ENCODE peak calls at places on chromosomes 16 and 17, in six cellular contexts. F is GM23248, B is upper lobe of right lung, M is epithelial cell of prostate, J is left lung, T is RWPE1. U is an unnamed sample.

GRCh38 chr16:31477220-31478216 is 5.4 kb upstream of the SLC5A2 start:
- DNase-seq in F (no peak), B (peak), M (no peak), J (peak), T (no peak), U (peak)

GRCh38 chr17:63309021-63309420 is 137.1 kb downstream of the CYB561 start:
- DNase-seq in F (peak), B (no peak), M (no peak), J (no peak), T (no peak), U (no peak)

GRCh38 chr17:13561606-13562270 is 40.0 kb downstream of the HS3ST3A1 start:
- DNase-seq in F (no peak), B (no peak), M (no peak), J (no peak), T (no peak), U (no peak)

GRCh38 chr16:1812732-1813163 is 13.9 kb downstream of the HAGH start:
- DNase-seq in F (peak), B (peak), M (peak), J (peak), T (peak), U (peak)

GRCh38 chr17:78458091-78458490 is 79.6 kb downstream of the PGS1 start:
- DNase-seq in F (peak), B (no peak), M (no peak), J (no peak), T (no peak), U (no peak)

GRCh38 chr17:10631048-10631700 is 25.9 kb downstream of the MYH3 start:
- DNase-seq in F (peak), B (no peak), M (no peak), J (no peak), T (peak), U (no peak)

GRCh38 chr16:69166221-69166833 is 20.6 kb upstream of the SNTB2 start:
- DNase-seq in F (peak), B (no peak), M (no peak), J (no peak), T (no peak), U (no peak)

GRCh38 chr17:75736173-75736835 is 15.0 kb downstream of the ITGB4 start:
- DNase-seq in F (no peak), B (no peak), M (no peak), J (no peak), T (no peak), U (no peak)

GRCh38 chr17:45132569-45133463 is 501 bp upstream of the PLCD3 start:
- DNase-seq in F (peak), B (peak), M (no peak), J (peak), T (peak), U (peak)

GRCh38 chr17:79444226-79444625 is 166.6 kb downstream of the RBFOX3 start:
- DNase-seq in F (no peak), B (no peak), M (no peak), J (no peak), T (no peak), U (no peak)

GRCh38 chr17:27381007-27381501 is 75.2 kb upstream of the KSR1 start:
- DNase-seq in F (peak), B (peak), M (no peak), J (peak), T (peak), U (peak)

GRCh38 chr17:76414334-76415295 is 30.2 kb downstream of the SPHK1 start:
- DNase-seq in F (peak), B (peak), M (no peak), J (no peak), T (no peak), U (peak)

GRCh38 chr16:84766978-84767773 is 52.6 kb upstream of the CRISPLD2 start:
- DNase-seq in F (no peak), B (no peak), M (no peak), J (no peak), T (no peak), U (no peak)
- H3K27ac ChIP-seq in F (no peak), B (no peak), M (no peak), J (peak), T (no peak), U (no peak)

GRCh38 chr17:81431545-81432482 is 36.6 kb downstream of the BAHCC1 start:
- DNase-seq in F (no peak), B (no peak), M (no peak), J (no peak), T (no peak), U (no peak)
- H3K27ac ChIP-seq in F (no peak), B (no peak), M (no peak), J (no peak), T (peak), U (no peak)

GRCh38 chr16:23505942-23506605 is 4.2 kb downstream of the GGA2 start:
- DNase-seq in F (peak), B (no peak), M (no peak), J (no peak), T (no peak), U (peak)

GRCh38 chr16:23504076-23504452 is 6.2 kb downstream of the GGA2 start:
- DNase-seq in F (peak), B (no peak), M (peak), J (peak), T (peak), U (peak)

GRCh38 chr16:23506606-23506994 is 3.7 kb downstream of the GGA2 start:
- DNase-seq in F (no peak), B (no peak), M (no peak), J (no peak), T (no peak), U (no peak)

GRCh38 chr16:23504453-23505179 is 5.7 kb downstream of the GGA2 start:
- DNase-seq in F (peak), B (peak), M (peak), J (peak), T (peak), U (peak)

DNA sequence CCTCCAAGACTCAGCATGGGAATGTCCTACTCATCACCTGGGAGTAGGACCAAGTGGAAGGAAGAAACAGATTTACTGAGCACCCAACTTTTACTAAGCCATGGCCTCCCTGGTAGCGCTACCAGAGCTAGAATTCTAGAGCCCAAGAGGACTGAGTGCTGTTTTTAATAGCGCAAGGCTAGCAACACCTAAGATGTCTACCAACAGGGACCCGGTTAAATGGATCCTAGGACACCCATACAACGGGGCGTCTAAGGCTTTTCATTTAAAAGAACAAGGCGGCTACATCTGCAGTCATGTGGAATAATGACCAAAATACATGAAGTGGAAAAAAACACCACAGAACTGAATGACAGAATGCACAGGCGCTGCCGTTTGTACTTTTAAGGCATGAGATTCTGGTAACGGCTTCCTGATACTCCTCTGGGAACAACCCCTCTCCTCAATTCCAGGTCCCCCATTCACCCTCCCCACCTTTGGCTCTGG is 5.1 kb downstream of the GGA2 start:
- DNase-seq in F (no peak), B (no peak), M (no peak), J (no peak), T (no peak), U (peak)
- H3K27ac ChIP-seq in F (peak), B (peak), M (peak), J (peak), T (peak), U (peak)

GRCh38 chr16:50684823-50685455 is 3.8 kb upstream of the SNX20 start:
- DNase-seq in F (no peak), B (no peak), M (no peak), J (no peak), T (no peak), U (no peak)
- H3K27ac ChIP-seq in F (no peak), B (peak), M (no peak), J (peak), T (no peak), U (no peak)

GRCh38 chr17:57277923-57278604 is 21.7 kb downstream of the MSI2 start:
- DNase-seq in F (no peak), B (no peak), M (no peak), J (no peak), T (no peak), U (no peak)

GRCh38 chr17:57276621-57277020 is 20.3 kb downstream of the MSI2 start:
- DNase-seq in F (no peak), B (no peak), M (no peak), J (no peak), T (no peak), U (no peak)

GRCh38 chr17:57281887-57282653 is 25.7 kb downstream of the MSI2 start:
- DNase-seq in F (no peak), B (no peak), M (no peak), J (no peak), T (no peak), U (no peak)

GRCh38 chr17:57279432-57279831 is 23.1 kb downstream of the MSI2 start:
- DNase-seq in F (no peak), B (no peak), M (no peak), J (no peak), T (no peak), U (no peak)

GRCh38 chr17:57278740-57279387 is 22.5 kb downstream of the MSI2 start:
- DNase-seq in F (no peak), B (no peak), M (no peak), J (no peak), T (no peak), U (no peak)
- H3K27ac ChIP-seq in F (no peak), B (no peak), M (no peak), J (no peak), T (no peak), U (no peak)

GRCh38 chr17:38738686-38739085 is 8.5 kb downstream of the CISD3 start:
- DNase-seq in F (no peak), B (no peak), M (no peak), J (no peak), T (no peak), U (no peak)
- H3K27ac ChIP-seq in F (no peak), B (no peak), M (no peak), J (no peak), T (peak), U (no peak)

DNA sequence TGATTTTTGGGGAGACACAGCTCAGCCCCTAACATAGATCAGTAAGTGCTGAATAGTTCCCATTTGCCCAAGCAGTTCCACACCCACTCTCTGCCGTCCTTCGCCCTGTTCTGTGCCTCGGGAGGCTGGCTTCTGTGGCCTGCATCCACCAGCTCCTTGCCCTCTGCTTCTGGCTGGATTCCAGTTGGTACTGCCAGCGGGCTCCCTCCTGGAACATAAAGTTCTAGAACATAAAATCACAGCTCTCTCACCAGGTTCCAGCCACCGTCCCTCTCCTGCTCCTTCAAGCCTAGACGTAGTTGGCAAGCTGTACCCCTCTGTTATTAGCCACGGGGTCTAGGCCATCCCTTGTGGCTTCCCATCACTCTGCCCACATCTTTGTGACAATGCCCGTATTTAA is 3.9 kb upstream of the MRPS23 start:
- DNase-seq in F (no peak), B (peak), M (no peak), J (no peak), T (no peak), U (peak)
- H3K27ac ChIP-seq in F (no peak), B (no peak), M (no peak), J (no peak), T (peak), U (peak)

GRCh38 chr16:27579086-27579980 is 29.4 kb downstream of the KATNIP start:
- DNase-seq in F (peak), B (no peak), M (peak), J (no peak), T (peak), U (no peak)
- H3K27ac ChIP-seq in F (peak), B (no peak), M (peak), J (no peak), T (peak), U (peak)

DNA sequence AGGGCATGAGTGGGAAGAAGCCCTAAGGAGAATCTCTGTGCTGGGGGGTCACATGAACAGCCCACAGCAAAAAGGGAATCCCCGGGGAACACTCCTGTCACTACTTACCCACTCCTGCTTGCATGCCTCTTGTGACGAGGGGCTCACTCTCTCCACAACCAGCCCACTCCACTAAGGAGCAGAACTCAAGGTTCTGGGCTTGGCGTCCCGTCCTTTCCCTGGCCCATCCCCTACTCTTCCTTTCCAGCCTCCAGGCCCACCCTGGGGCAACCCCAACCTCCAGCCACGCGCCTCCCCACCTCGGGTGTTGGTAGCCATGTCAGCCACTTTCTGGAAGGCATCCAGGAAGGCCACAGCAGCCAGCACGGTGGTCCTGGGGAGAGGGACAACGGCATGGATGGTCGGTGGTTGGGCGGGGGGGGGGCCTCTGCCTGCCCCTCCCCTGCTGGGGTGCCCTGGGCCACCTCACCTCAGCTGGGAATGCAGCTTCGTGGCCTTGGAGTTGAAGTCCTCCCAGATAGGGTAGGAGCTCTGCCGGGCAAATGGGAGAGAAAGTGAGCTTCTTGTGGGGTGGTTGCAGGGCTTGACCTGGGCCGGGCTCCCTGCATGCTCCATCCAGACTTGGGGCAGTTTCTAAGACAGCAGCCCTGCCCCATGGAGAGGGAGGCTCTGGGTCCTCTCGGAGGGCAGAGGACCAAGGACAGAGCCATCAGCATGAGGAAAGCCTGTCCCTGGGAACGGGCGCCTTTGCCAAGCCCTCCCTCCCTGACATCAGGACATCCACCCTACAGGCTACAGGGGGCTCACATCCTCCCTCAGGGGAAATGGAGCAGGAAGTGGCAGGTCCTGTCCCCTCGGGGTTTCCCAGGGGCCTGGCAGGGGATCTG is 5.1 kb downstream of the MTSS2 start:
- DNase-seq in F (no peak), B (no peak), M (no peak), J (no peak), T (no peak), U (peak)
- H3K27ac ChIP-seq in F (no peak), B (peak), M (no peak), J (peak), T (peak), U (peak)

U was measured in kidney.